ENCODE peak calls at places on chromosome 6, in four cellular contexts. Y is cardiac muscle cell, V is A673, X is mesenchymal stem cell. H is an unnamed sample. For H3K4me1, the result is how much of the 10 kb centered on the place peaks cover.

GRCh38 chr6:144953552-144954240 is 668.6 kb downstream of the UTRN start:
- DNase-seq in Y (no peak), V (peak), X (no peak), H (peak)

GRCh38 chr6:147666254-147666653 is 157.8 kb downstream of the SAMD5 start:
- DNase-seq in Y (no peak), V (no peak), X (no peak), H (no peak)

GRCh38 chr6:43074847-43075741 is 1.0 kb upstream of the PTK7 start:
- DNase-seq in Y (no peak), V (peak), X (peak), H (peak)

GRCh38 chr6:141395443-141396008 is 737.2 kb upstream of the GJE1 start:
- DNase-seq in Y (no peak), V (no peak), X (no peak), H (no peak)

GRCh38 chr6:28587746-28588075 is 62.0 kb downstream of the GPX5 start:
- DNase-seq in Y (no peak), V (no peak), X (peak), H (peak)

GRCh38 chr6:168037242-168037641 is 39.8 kb downstream of the KIF25 start:
- DNase-seq in Y (no peak), V (no peak), X (peak), H (no peak)

GRCh38 chr6:121652726-121653623 is 217.5 kb downstream of the GJA1 start:
- DNase-seq in Y (no peak), V (peak), X (peak), H (peak)

GRCh38 chr6:97059473-97059872 is 134.9 kb downstream of the KLHL32 start:
- DNase-seq in Y (peak), V (peak), X (peak), H (peak)

GRCh38 chr6:30679765-30680535 is 6.5 kb downstream of the PPP1R18 start:
- DNase-seq in Y (no peak), V (no peak), X (no peak), H (no peak)

GRCh38 chr6:55922406-55922805 is 47.0 kb upstream of the BMP5 start:
- DNase-seq in Y (no peak), V (no peak), X (no peak), H (no peak)

GRCh38 chr6:7886132-7886531 is 24.5 kb downstream of the TXNDC5 start:
- DNase-seq in Y (no peak), V (no peak), X (no peak), H (no peak)

GRCh38 chr6:4253604-4254211 is 118.3 kb upstream of the ECI2 start:
- DNase-seq in Y (no peak), V (peak), X (peak), H (peak)

GRCh38 chr6:166275714-166276166 is 32.5 kb downstream of the PRR18 start:
- DNase-seq in Y (peak), V (peak), X (peak), H (peak)

GRCh38 chr6:5053864-5054426 is 31.2 kb upstream of the PPP1R3G start:
- DNase-seq in Y (no peak), V (peak), X (no peak), H (peak)

GRCh38 chr6:135334169-135334568 is 153.1 kb downstream of the MYB start:
- DNase-seq in Y (no peak), V (peak), X (peak), H (no peak)

GRCh38 chr6:134936927-134937326 is 13.0 kb downstream of the ALDH8A1 start:
- DNase-seq in Y (no peak), V (no peak), X (peak), H (peak)

GRCh38 chr6:64411226-64411625 is 775.6 kb downstream of the PHF3 start:
- DNase-seq in Y (no peak), V (no peak), X (no peak), H (no peak)

GRCh38 chr6:56424542-56425083 is 177.2 kb upstream of the COL21A1 start:
- DNase-seq in Y (peak), V (no peak), X (no peak), H (no peak)

GRCh38 chr6:26311012-26311384 is 54.0 kb upstream of the BTN3A2 start:
- DNase-seq in Y (no peak), V (peak), X (peak), H (peak)

GRCh38 chr6:150145830-150146229 is 3.0 kb downstream of the PPP1R14C start:
- DNase-seq in Y (no peak), V (no peak), X (no peak), H (no peak)

GRCh38 chr6:149844480-149844879 is 19.7 kb downstream of the LRP11 start:
- DNase-seq in Y (no peak), V (no peak), X (no peak), H (no peak)

GRCh38 chr6:50836231-50836630 is 17.6 kb downstream of the TFAP2B start:
- DNase-seq in Y (no peak), V (no peak), X (no peak), H (no peak)

GRCh38 chr6:7479801-7480266 is 61.6 kb upstream of the DSP start:
- DNase-seq in Y (peak), V (peak), X (peak), H (peak)

GRCh38 chr6:143745160-143746133 is 67.7 kb downstream of the PHACTR2 start:
- DNase-seq in Y (peak), V (peak), X (peak), H (peak)

GRCh38 chr6:105607624-105608392 is 204.9 kb upstream of the PREP start:
- DNase-seq in Y (no peak), V (no peak), X (no peak), H (no peak)

GRCh38 chr6:163415620-163416379 is 1.3 kb downstream of the QKI start:
- DNase-seq in Y (peak), V (peak), X (peak), H (peak)

GRCh38 chr6:44298055-44298803 is 14.9 kb downstream of the AARS2 start:
- DNase-seq in Y (no peak), V (no peak), X (no peak), H (no peak)

GRCh38 chr6:77092971-77093370 is 370.3 kb downstream of the HTR1B start:
- DNase-seq in Y (no peak), V (no peak), X (peak), H (peak)

GRCh38 chr6:16126056-16126455 is 2.8 kb upstream of the MYLIP start:
- DNase-seq in Y (no peak), V (no peak), X (no peak), H (no peak)

GRCh38 chr6:127866766-127867165 is 34.1 kb downstream of the THEMIS start:
- DNase-seq in Y (no peak), V (no peak), X (no peak), H (no peak)

GRCh38 chr6:150667977-150668716 is 68.5 kb downstream of the PLEKHG1 start:
- DNase-seq in Y (peak), V (peak), X (peak), H (peak)

GRCh38 chr6:142802124-142802523 is 142.9 kb downstream of the HIVEP2 start:
- DNase-seq in Y (peak), V (no peak), X (peak), H (peak)

GRCh38 chr6:105401247-105402089 is 1.4 kb downstream of the PREP start:
- DNase-seq in Y (no peak), V (no peak), X (no peak), H (peak)

GRCh38 chr6:28353981-28354676 is 4.4 kb downstream of the ZKSCAN3 start:
- DNase-seq in Y (no peak), V (no peak), X (peak), H (no peak)

GRCh38 chr6:70108230-70108629 is 194.7 kb downstream of the COL9A1 start:
- DNase-seq in Y (peak), V (peak), X (peak), H (peak)

GRCh38 chr6:19037607-19038006 is 650.5 kb downstream of the RNF144B start:
- DNase-seq in Y (no peak), V (no peak), X (no peak), H (no peak)

GRCh38 chr6:165010556-165011535 is 298.6 kb downstream of the C6orf118 start:
- DNase-seq in Y (no peak), V (no peak), X (peak), H (no peak)

GRCh38 chr6:165019681-165020080 is 289.7 kb downstream of the C6orf118 start:
- DNase-seq in Y (no peak), V (no peak), X (no peak), H (no peak)

GRCh38 chr6:165008971-165009370 is 300.4 kb downstream of the C6orf118 start:
- DNase-seq in Y (no peak), V (no peak), X (peak), H (no peak)

GRCh38 chr6:165013701-165014100 is 295.7 kb downstream of the C6orf118 start:
- DNase-seq in Y (no peak), V (no peak), X (peak), H (no peak)
- H3K4me1 ChIP-seq in Y (under half), V (under half), X (under half), H (under half)

GRCh38 chr6:139112561-139112960 is 22.3 kb upstream of the HECA start:
- DNase-seq in Y (no peak), V (no peak), X (no peak), H (no peak)

GRCh38 chr6:139117734-139118133 is 17.1 kb upstream of the HECA start:
- DNase-seq in Y (no peak), V (no peak), X (peak), H (peak)

GRCh38 chr6:139119553-139119952 is 15.3 kb upstream of the HECA start:
- DNase-seq in Y (no peak), V (no peak), X (no peak), H (no peak)

GRCh38 chr6:139114741-139115140 is 20.1 kb upstream of the HECA start:
- DNase-seq in Y (no peak), V (no peak), X (no peak), H (no peak)

DNA sequence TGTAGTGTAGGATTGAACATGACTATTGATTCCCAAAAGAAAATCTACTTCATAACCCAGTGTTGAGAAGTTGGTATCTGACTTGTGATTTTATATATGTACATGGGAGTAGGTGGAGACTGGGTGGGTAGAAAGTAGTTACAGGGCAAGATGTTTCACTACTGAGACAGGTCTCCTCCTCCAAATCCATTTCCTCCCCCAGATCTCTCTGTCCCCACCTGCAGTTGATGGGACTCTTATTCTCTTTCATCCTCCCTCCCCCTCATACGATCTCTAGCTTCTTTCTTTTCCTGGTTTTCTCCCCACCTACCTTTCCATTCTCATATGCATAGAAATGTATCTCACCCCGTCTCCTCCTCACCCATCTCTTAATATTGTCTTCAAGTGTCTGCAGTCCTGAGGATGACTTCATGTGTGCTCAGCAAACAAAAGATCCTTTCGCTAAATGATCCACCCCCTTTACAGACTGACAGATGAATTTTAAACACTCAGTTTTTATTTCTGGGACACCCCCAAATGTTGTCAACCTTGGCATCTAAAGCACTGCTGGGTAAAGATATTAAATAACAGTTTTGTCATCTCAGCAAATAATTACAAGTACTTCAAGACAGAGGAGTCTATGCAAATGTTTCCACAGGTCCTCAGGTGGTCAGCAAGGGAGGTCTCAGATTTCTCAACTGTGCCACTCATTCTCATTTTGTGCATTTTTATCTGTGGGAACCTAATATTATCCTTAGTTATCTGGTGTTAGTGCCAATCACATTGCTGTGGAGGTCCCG is 18.7 kb upstream of the HECA start:
- DNase-seq in Y (no peak), V (no peak), X (no peak), H (no peak)
- H3K4me1 ChIP-seq in Y (under half), V (under half), X (under half), H (under half)

DNA sequence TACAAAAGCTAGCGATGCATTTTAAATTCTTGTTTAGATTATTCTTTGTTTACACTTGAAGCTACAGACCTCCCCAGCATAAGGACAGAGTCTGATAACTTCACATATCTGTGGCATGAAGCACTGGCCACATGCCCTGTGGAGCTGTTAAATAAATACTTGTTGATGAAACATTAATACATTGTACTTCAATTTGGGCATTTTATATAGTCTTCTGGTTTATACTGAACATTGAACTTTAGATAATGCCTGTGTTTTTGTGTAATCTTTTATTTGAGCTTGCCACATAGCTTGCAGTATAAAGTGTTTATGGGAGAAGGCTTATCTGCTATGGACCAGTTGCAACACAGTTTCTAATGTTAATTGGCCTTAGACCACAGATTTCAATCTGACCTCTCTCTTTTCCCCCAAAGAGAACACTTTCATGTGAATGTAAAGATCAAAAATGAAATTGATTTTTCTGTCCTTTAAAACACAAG is 48.2 kb downstream of the FRK start:
- DNase-seq in Y (no peak), V (no peak), X (peak), H (peak)
- H3K4me1 ChIP-seq in Y (under half), V (under half), X (under half), H (under half)

DNA sequence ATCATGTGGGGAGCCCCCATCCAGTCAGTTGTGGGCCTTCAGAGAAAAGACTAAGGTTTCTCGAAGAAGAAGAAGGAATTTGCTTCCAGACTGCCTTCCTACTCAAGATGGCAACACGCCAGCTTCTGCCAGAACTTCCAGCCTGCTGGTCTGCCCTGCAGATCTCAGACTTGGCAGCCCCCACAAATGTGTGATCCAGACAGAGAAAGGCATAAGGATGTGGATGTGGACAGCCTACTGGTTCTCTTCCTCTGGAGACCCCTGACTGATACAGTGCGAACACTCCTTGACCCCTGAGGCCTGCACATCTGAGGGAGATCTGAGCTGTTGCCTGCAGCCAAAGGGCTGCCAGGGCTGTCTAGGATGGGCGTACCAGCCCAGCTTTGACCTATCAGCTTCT is 8.6 kb downstream of the GABRR1 start:
- DNase-seq in Y (no peak), V (peak), X (no peak), H (no peak)
- H3K4me1 ChIP-seq in Y (under half), V (under half), X (under half), H (under half)

GRCh38 chr6:46661500-46661899 is 8.7 kb downstream of the SLC25A27 start:
- DNase-seq in Y (no peak), V (no peak), X (no peak), H (no peak)
- H3K4me1 ChIP-seq in Y (under half), V (under half), X (under half), H (under half)